ENCODE peak calls at places on chromosome 7, in six cellular contexts. One of them, this sample, is unnamed.

GRCh38 chr7:155804897-155805825 is 7.1 kb downstream of the SHH start:
- DNase-seq in H9: peak; percentile 83
- DNase-seq in IMR-90: peak; percentile 65
- DNase-seq in H1: no peak
- DNase-seq in neuronal stem cell: peak; percentile 85
- DNase-seq in mesendoderm: peak; percentile 90
- DNase-seq in this sample: peak; percentile 71

GRCh38 chr7:20260219-20260618 is 43.0 kb upstream of the MACC1 start:
- DNase-seq in H9: no peak
- DNase-seq in IMR-90: peak; percentile 48
- DNase-seq in H1: no peak
- DNase-seq in neuronal stem cell: no peak
- DNase-seq in mesendoderm: no peak
- DNase-seq in this sample: no peak

GRCh38 chr7:128814496-128814895 is 15.7 kb upstream of the FLNC start:
- DNase-seq in H9: no peak
- DNase-seq in IMR-90: no peak
- DNase-seq in H1: no peak
- DNase-seq in neuronal stem cell: no peak
- DNase-seq in mesendoderm: no peak
- DNase-seq in this sample: no peak

GRCh38 chr7:98034044-98035035 is 44.3 kb upstream of the OCM2 start:
- DNase-seq in H9: peak; percentile 64
- DNase-seq in IMR-90: no peak
- DNase-seq in H1: no peak
- DNase-seq in neuronal stem cell: no peak
- DNase-seq in mesendoderm: peak; percentile 81
- DNase-seq in this sample: no peak

GRCh38 chr7:30047124-30047523 is 18.9 kb downstream of the PLEKHA8 start:
- DNase-seq in H9: no peak
- DNase-seq in IMR-90: no peak
- DNase-seq in H1: no peak
- DNase-seq in neuronal stem cell: no peak
- DNase-seq in mesendoderm: no peak
- DNase-seq in this sample: no peak

GRCh38 chr7:3272691-3273141 is 28.3 kb upstream of the SDK1 start:
- DNase-seq in H9: no peak
- DNase-seq in IMR-90: peak; percentile 96
- DNase-seq in H1: no peak
- DNase-seq in neuronal stem cell: no peak
- DNase-seq in mesendoderm: no peak
- DNase-seq in this sample: peak; percentile 79

GRCh38 chr7:33926535-33926934 is 21.2 kb downstream of the BMPER start:
- DNase-seq in H9: no peak
- DNase-seq in IMR-90: peak; percentile 58
- DNase-seq in H1: no peak
- DNase-seq in neuronal stem cell: no peak
- DNase-seq in mesendoderm: no peak
- DNase-seq in this sample: peak; percentile 57

GRCh38 chr7:101804642-101805401 is 12.6 kb upstream of the CUX1 start:
- DNase-seq in H9: peak; percentile 83
- DNase-seq in IMR-90: no peak
- DNase-seq in H1: peak; percentile 27
- DNase-seq in neuronal stem cell: no peak
- DNase-seq in mesendoderm: peak; percentile 77
- DNase-seq in this sample: no peak

GRCh38 chr7:155141562-155141961 is 71.4 kb downstream of the HTR5A start:
- DNase-seq in H9: no peak
- DNase-seq in IMR-90: no peak
- DNase-seq in H1: no peak
- DNase-seq in neuronal stem cell: no peak
- DNase-seq in mesendoderm: peak; percentile 44
- DNase-seq in this sample: no peak

GRCh38 chr7:122532406-122533269 is 166.3 kb downstream of the RNF133 start:
- DNase-seq in H9: peak; percentile 59
- DNase-seq in IMR-90: peak; percentile 5
- DNase-seq in H1: no peak
- DNase-seq in neuronal stem cell: no peak
- DNase-seq in mesendoderm: peak; percentile 55
- DNase-seq in this sample: peak; percentile 10

GRCh38 chr7:77897004-77897547 is 98.5 kb downstream of the PHTF2 start:
- DNase-seq in H9: no peak
- DNase-seq in IMR-90: no peak
- DNase-seq in H1: no peak
- DNase-seq in neuronal stem cell: no peak
- DNase-seq in mesendoderm: no peak
- DNase-seq in this sample: no peak

GRCh38 chr7:150420242-150420641 is 30.2 kb upstream of the GIMAP8 start:
- DNase-seq in H9: peak; percentile 16
- DNase-seq in IMR-90: no peak
- DNase-seq in H1: no peak
- DNase-seq in neuronal stem cell: no peak
- DNase-seq in mesendoderm: no peak
- DNase-seq in this sample: no peak

GRCh38 chr7:106774768-106775551 is 90.1 kb upstream of the PIK3CG start:
- DNase-seq in H9: peak; percentile 38
- DNase-seq in IMR-90: peak; percentile 27
- DNase-seq in H1: no peak
- DNase-seq in neuronal stem cell: no peak
- DNase-seq in mesendoderm: peak; percentile 82
- DNase-seq in this sample: peak; percentile 93

GRCh38 chr7:108650487-108650886 is 80.8 kb downstream of the DNAJB9 start:
- DNase-seq in H9: no peak
- DNase-seq in IMR-90: peak; percentile 29
- DNase-seq in H1: no peak
- DNase-seq in neuronal stem cell: no peak
- DNase-seq in mesendoderm: no peak
- DNase-seq in this sample: no peak

GRCh38 chr7:78326870-78327269 is 528.3 kb downstream of the PHTF2 start:
- DNase-seq in H9: no peak
- DNase-seq in IMR-90: peak; percentile 15
- DNase-seq in H1: no peak
- DNase-seq in neuronal stem cell: no peak
- DNase-seq in mesendoderm: no peak
- DNase-seq in this sample: no peak

GRCh38 chr7:40437498-40437897 is 302.7 kb downstream of the SUGCT start:
- DNase-seq in H9: no peak
- DNase-seq in IMR-90: peak; percentile 95
- DNase-seq in H1: no peak
- DNase-seq in neuronal stem cell: no peak
- DNase-seq in mesendoderm: peak; percentile 87
- DNase-seq in this sample: peak; percentile 87

GRCh38 chr7:132666786-132667185 is 90.5 kb upstream of the PLXNA4 start:
- DNase-seq in H9: no peak
- DNase-seq in IMR-90: no peak
- DNase-seq in H1: no peak
- DNase-seq in neuronal stem cell: no peak
- DNase-seq in mesendoderm: no peak
- DNase-seq in this sample: peak; percentile 5

GRCh38 chr7:46178685-46179084 is 257.6 kb upstream of the IGFBP3 start:
- DNase-seq in H9: no peak
- DNase-seq in IMR-90: peak; percentile 84
- DNase-seq in H1: peak; percentile 19
- DNase-seq in neuronal stem cell: no peak
- DNase-seq in mesendoderm: peak; percentile 14
- DNase-seq in this sample: no peak

GRCh38 chr7:102042016-102042656 is 224.7 kb downstream of the CUX1 start:
- DNase-seq in H9: no peak
- DNase-seq in IMR-90: peak; percentile 86
- DNase-seq in H1: no peak
- DNase-seq in neuronal stem cell: no peak
- DNase-seq in mesendoderm: no peak
- DNase-seq in this sample: peak; percentile 30

GRCh38 chr7:2545746-2546425 is 9.4 kb downstream of the BRAT1 start:
- DNase-seq in H9: no peak
- DNase-seq in IMR-90: no peak
- DNase-seq in H1: no peak
- DNase-seq in neuronal stem cell: no peak
- DNase-seq in mesendoderm: no peak
- DNase-seq in this sample: no peak

GRCh38 chr7:11331128-11332102 is 357.7 kb downstream of the PHF14 start:
- DNase-seq in H9: no peak
- DNase-seq in IMR-90: no peak
- DNase-seq in H1: no peak
- DNase-seq in neuronal stem cell: no peak
- DNase-seq in mesendoderm: no peak
- DNase-seq in this sample: peak; percentile 36

GRCh38 chr7:16708980-16709379 is 44.6 kb upstream of the TSPAN13 start:
- DNase-seq in H9: no peak
- DNase-seq in IMR-90: peak; percentile 98
- DNase-seq in H1: no peak
- DNase-seq in neuronal stem cell: no peak
- DNase-seq in mesendoderm: peak; percentile 49
- DNase-seq in this sample: peak; percentile 91

GRCh38 chr7:149580328-149580727 is 82.7 kb upstream of the ZNF746 start:
- DNase-seq in H9: no peak
- DNase-seq in IMR-90: no peak
- DNase-seq in H1: no peak
- DNase-seq in neuronal stem cell: no peak
- DNase-seq in mesendoderm: no peak
- DNase-seq in this sample: no peak

GRCh38 chr7:90201500-90201899 is 10.0 kb upstream of the STEAP2 start:
- DNase-seq in H9: no peak
- DNase-seq in IMR-90: no peak
- DNase-seq in H1: no peak
- DNase-seq in neuronal stem cell: no peak
- DNase-seq in mesendoderm: no peak
- DNase-seq in this sample: no peak

GRCh38 chr7:142389544-142389943 is 131.7 kb upstream of the PRSS58 start:
- DNase-seq in H9: no peak
- DNase-seq in IMR-90: peak; percentile 49
- DNase-seq in H1: no peak
- DNase-seq in neuronal stem cell: no peak
- DNase-seq in mesendoderm: no peak
- DNase-seq in this sample: peak; percentile 76

GRCh38 chr7:109020251-109020650 is 450.6 kb downstream of the DNAJB9 start:
- DNase-seq in H9: no peak
- DNase-seq in IMR-90: no peak
- DNase-seq in H1: no peak
- DNase-seq in neuronal stem cell: no peak
- DNase-seq in mesendoderm: peak; percentile 60
- DNase-seq in this sample: no peak

GRCh38 chr7:70797109-70797514 is 334.8 kb upstream of the GALNT17 start:
- DNase-seq in H9: no peak
- DNase-seq in IMR-90: no peak
- DNase-seq in H1: no peak
- DNase-seq in neuronal stem cell: no peak
- DNase-seq in mesendoderm: peak; percentile 39
- DNase-seq in this sample: no peak

GRCh38 chr7:114979388-114979787 is 57.5 kb downstream of the MDFIC start:
- DNase-seq in H9: no peak
- DNase-seq in IMR-90: peak; percentile 47
- DNase-seq in H1: no peak
- DNase-seq in neuronal stem cell: no peak
- DNase-seq in mesendoderm: peak; percentile 66
- DNase-seq in this sample: no peak

GRCh38 chr7:151607464-151607867 is 87.8 kb upstream of the RHEB start:
- DNase-seq in H9: no peak
- DNase-seq in IMR-90: peak; percentile 51
- DNase-seq in H1: no peak
- DNase-seq in neuronal stem cell: no peak
- DNase-seq in mesendoderm: no peak
- DNase-seq in this sample: peak; percentile 47

GRCh38 chr7:93148135-93148534 is at the start of gene SAMD9L:
- DNase-seq in H9: no peak
- DNase-seq in IMR-90: peak; percentile 28
- DNase-seq in H1: no peak
- DNase-seq in neuronal stem cell: no peak
- DNase-seq in mesendoderm: no peak
- DNase-seq in this sample: peak; percentile 30

GRCh38 chr7:140213684-140214074 is 36.9 kb upstream of the KDM7A start:
- DNase-seq in H9: no peak
- DNase-seq in IMR-90: no peak
- DNase-seq in H1: no peak
- DNase-seq in neuronal stem cell: no peak
- DNase-seq in mesendoderm: no peak
- DNase-seq in this sample: no peak

GRCh38 chr7:48049850-48050249 is 14.5 kb downstream of the C7orf57 start:
- DNase-seq in H9: no peak
- DNase-seq in IMR-90: no peak
- DNase-seq in H1: no peak
- DNase-seq in neuronal stem cell: no peak
- DNase-seq in mesendoderm: no peak
- DNase-seq in this sample: no peak

DNA sequence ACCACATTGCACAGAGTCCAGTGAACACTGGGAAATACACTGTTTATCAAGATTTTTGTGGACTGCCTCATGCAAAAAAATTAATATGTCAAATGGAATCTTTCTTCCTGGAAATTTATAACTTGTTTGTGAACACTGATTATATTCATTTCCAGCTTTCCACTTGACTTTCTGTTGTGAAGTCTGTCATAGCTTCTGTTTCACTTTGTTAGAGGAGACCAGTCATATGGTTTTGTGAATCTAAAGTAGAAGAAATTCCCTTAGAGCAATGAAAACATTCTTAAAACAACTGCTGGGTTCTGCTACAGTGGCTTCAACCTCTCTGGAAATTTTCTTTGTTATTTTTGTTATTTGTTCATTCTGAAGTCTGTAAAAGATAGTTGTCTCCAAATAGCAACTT is 349.5 kb upstream of the NFE2L3 start:
- DNase-seq in H9: no peak
- DNase-seq in IMR-90: no peak
- DNase-seq in H1: no peak
- DNase-seq in neuronal stem cell: no peak
- DNase-seq in mesendoderm: no peak
- DNase-seq in this sample: no peak
- H3K23ac ChIP-seq in H9: no peak overlapping the region
- H3K23ac ChIP-seq in IMR-90: no peak overlapping the region
- H3K23ac ChIP-seq in H1: no peak overlapping the region
- H3K23ac ChIP-seq in neuronal stem cell: no peak overlapping the region
- H3K23ac ChIP-seq in mesendoderm: no peak overlapping the region
- H3K23ac ChIP-seq in this sample: no peak overlapping the region

GRCh38 chr7:121015560-121015959 is 27.0 kb downstream of the CPED1 start:
- DNase-seq in H9: no peak
- DNase-seq in IMR-90: no peak
- DNase-seq in H1: no peak
- DNase-seq in neuronal stem cell: no peak
- DNase-seq in mesendoderm: no peak
- DNase-seq in this sample: no peak
- H3K27ac ChIP-seq in H9: no peak overlapping the region
- H3K27ac ChIP-seq in IMR-90: no peak overlapping the region
- H3K27ac ChIP-seq in H1: no peak overlapping the region
- H3K27ac ChIP-seq in neuronal stem cell: no peak overlapping the region
- H3K27ac ChIP-seq in mesendoderm: no peak overlapping the region
- H3K27ac ChIP-seq in this sample: no peak overlapping the region

GRCh38 chr7:139018910-139019309 is 16.9 kb downstream of the ZC3HAV1L start:
- DNase-seq in H9: no peak
- DNase-seq in IMR-90: no peak
- DNase-seq in H1: no peak
- DNase-seq in neuronal stem cell: no peak
- DNase-seq in mesendoderm: no peak
- DNase-seq in this sample: no peak
- H3K23ac ChIP-seq in H9: no peak overlapping the region
- H3K23ac ChIP-seq in IMR-90: no peak overlapping the region
- H3K23ac ChIP-seq in H1: no peak overlapping the region
- H3K23ac ChIP-seq in neuronal stem cell: no peak overlapping the region
- H3K23ac ChIP-seq in mesendoderm: no peak overlapping the region
- H3K23ac ChIP-seq in this sample: no peak overlapping the region

GRCh38 chr7:100489121-100489520 is 5.4 kb downstream of the NYAP1 start:
- DNase-seq in H9: no peak
- DNase-seq in IMR-90: no peak
- DNase-seq in H1: no peak
- DNase-seq in neuronal stem cell: no peak
- DNase-seq in mesendoderm: no peak
- DNase-seq in this sample: no peak
- H3K27ac ChIP-seq in H9: no peak overlapping the region
- H3K27ac ChIP-seq in IMR-90: no peak overlapping the region
- H3K27ac ChIP-seq in H1: no peak overlapping the region
- H3K27ac ChIP-seq in neuronal stem cell: peak overlapping the region; percentile 4
- H3K27ac ChIP-seq in mesendoderm: no peak overlapping the region
- H3K27ac ChIP-seq in this sample: no peak overlapping the region